ENCODE peak calls at places on chromosomes 5 and 9, in four cellular contexts. One of them, this sample, is unnamed.

GRCh38 chr5:86974910-86975309 is 292.8 kb upstream of the RASA1 start:
- DNase-seq in mesenchymal stem cell: peak; percentile 25
- DNase-seq in CD8-positive, alpha-beta memory T cell: no peak
- DNase-seq in gastrocnemius medialis: no peak
- DNase-seq in this sample: no peak

GRCh38 chr5:36688722-36689121 is 82.3 kb downstream of the SLC1A3 start:
- DNase-seq in mesenchymal stem cell: peak; percentile 12
- DNase-seq in CD8-positive, alpha-beta memory T cell: no peak
- DNase-seq in gastrocnemius medialis: no peak
- DNase-seq in this sample: no peak

GRCh38 chr5:6829150-6829784 is 116.0 kb downstream of the TENT4A start:
- DNase-seq in mesenchymal stem cell: no peak
- DNase-seq in CD8-positive, alpha-beta memory T cell: no peak
- DNase-seq in gastrocnemius medialis: no peak
- DNase-seq in this sample: no peak

GRCh38 chr9:13388157-13388556 is 108.7 kb upstream of the MPDZ start:
- DNase-seq in mesenchymal stem cell: peak; percentile 35
- DNase-seq in CD8-positive, alpha-beta memory T cell: no peak
- DNase-seq in gastrocnemius medialis: peak; percentile 14
- DNase-seq in this sample: no peak

GRCh38 chr5:107543868-107544267 is 126.9 kb downstream of the EFNA5 start:
- DNase-seq in mesenchymal stem cell: no peak
- DNase-seq in CD8-positive, alpha-beta memory T cell: no peak
- DNase-seq in gastrocnemius medialis: no peak
- DNase-seq in this sample: no peak

GRCh38 chr5:135978212-135978631 is 23.4 kb upstream of the LECT2 start:
- DNase-seq in mesenchymal stem cell: no peak
- DNase-seq in CD8-positive, alpha-beta memory T cell: no peak
- DNase-seq in gastrocnemius medialis: no peak
- DNase-seq in this sample: no peak

GRCh38 chr9:35423499-35423898 is 66.4 kb upstream of the RUSC2 start:
- DNase-seq in mesenchymal stem cell: no peak
- DNase-seq in CD8-positive, alpha-beta memory T cell: no peak
- DNase-seq in gastrocnemius medialis: no peak
- DNase-seq in this sample: no peak

GRCh38 chr5:58259685-58260152 is 200.2 kb downstream of the PLK2 start:
- DNase-seq in mesenchymal stem cell: peak; percentile 91
- DNase-seq in CD8-positive, alpha-beta memory T cell: no peak
- DNase-seq in gastrocnemius medialis: no peak
- DNase-seq in this sample: no peak

GRCh38 chr9:124270504-124271335 is 13.0 kb downstream of the NEK6 start:
- DNase-seq in mesenchymal stem cell: no peak
- DNase-seq in CD8-positive, alpha-beta memory T cell: no peak
- DNase-seq in gastrocnemius medialis: no peak
- DNase-seq in this sample: peak; percentile 82

GRCh38 chr5:120413706-120414105 is 50.4 kb upstream of the PRR16 start:
- DNase-seq in mesenchymal stem cell: no peak
- DNase-seq in CD8-positive, alpha-beta memory T cell: no peak
- DNase-seq in gastrocnemius medialis: no peak
- DNase-seq in this sample: no peak

GRCh38 chr5:146642410-146642809 is 126.4 kb upstream of the GPR151 start:
- DNase-seq in mesenchymal stem cell: no peak
- DNase-seq in CD8-positive, alpha-beta memory T cell: no peak
- DNase-seq in gastrocnemius medialis: no peak
- DNase-seq in this sample: no peak

GRCh38 chr5:66929995-66930394 is 266.6 kb downstream of the CD180 start:
- DNase-seq in mesenchymal stem cell: no peak
- DNase-seq in CD8-positive, alpha-beta memory T cell: no peak
- DNase-seq in gastrocnemius medialis: no peak
- DNase-seq in this sample: no peak

GRCh38 chr5:64273276-64273675 is 107.6 kb downstream of the RNF180 start:
- DNase-seq in mesenchymal stem cell: peak; percentile 9
- DNase-seq in CD8-positive, alpha-beta memory T cell: no peak
- DNase-seq in gastrocnemius medialis: no peak
- DNase-seq in this sample: no peak

GRCh38 chr5:60102961-60103683 is 209.6 kb upstream of the PDE4D start:
- DNase-seq in mesenchymal stem cell: peak; percentile 69
- DNase-seq in CD8-positive, alpha-beta memory T cell: no peak
- DNase-seq in gastrocnemius medialis: no peak
- DNase-seq in this sample: no peak

GRCh38 chr5:172713113-172713808 is 57.7 kb downstream of the DUSP1 start:
- DNase-seq in mesenchymal stem cell: peak; percentile 47
- DNase-seq in CD8-positive, alpha-beta memory T cell: peak; percentile 73
- DNase-seq in gastrocnemius medialis: no peak
- DNase-seq in this sample: peak; percentile 57

GRCh38 chr5:50580506-50580905 is 85.9 kb upstream of the PARP8 start:
- DNase-seq in mesenchymal stem cell: no peak
- DNase-seq in CD8-positive, alpha-beta memory T cell: no peak
- DNase-seq in gastrocnemius medialis: no peak
- DNase-seq in this sample: no peak

GRCh38 chr5:169581580-169582227 is 1.9 kb upstream of the SPDL1 start:
- DNase-seq in mesenchymal stem cell: peak; percentile 76
- DNase-seq in CD8-positive, alpha-beta memory T cell: peak; percentile 20
- DNase-seq in gastrocnemius medialis: no peak
- DNase-seq in this sample: peak; percentile 66

GRCh38 chr9:70389642-70390266 is 24.7 kb downstream of the KLF9 start:
- DNase-seq in mesenchymal stem cell: peak; percentile 59
- DNase-seq in CD8-positive, alpha-beta memory T cell: no peak
- DNase-seq in gastrocnemius medialis: no peak
- DNase-seq in this sample: no peak

GRCh38 chr9:35102465-35102768 is 514 bp downstream of the STOML2 start:
- DNase-seq in mesenchymal stem cell: peak; percentile 62
- DNase-seq in CD8-positive, alpha-beta memory T cell: no peak
- DNase-seq in gastrocnemius medialis: no peak
- DNase-seq in this sample: peak; percentile 24

GRCh38 chr5:1001406-1002270 is 7.0 kb upstream of the NKD2 start:
- DNase-seq in mesenchymal stem cell: no peak
- DNase-seq in CD8-positive, alpha-beta memory T cell: no peak
- DNase-seq in gastrocnemius medialis: no peak
- DNase-seq in this sample: no peak

GRCh38 chr5:132277971-132278964 is 15.9 kb upstream of the SLC22A4 start:
- DNase-seq in mesenchymal stem cell: no peak
- DNase-seq in CD8-positive, alpha-beta memory T cell: no peak
- DNase-seq in gastrocnemius medialis: no peak
- DNase-seq in this sample: peak; percentile 38

GRCh38 chr5:176922817-176923216 is 23.7 kb upstream of the HK3 start:
- DNase-seq in mesenchymal stem cell: no peak
- DNase-seq in CD8-positive, alpha-beta memory T cell: no peak
- DNase-seq in gastrocnemius medialis: no peak
- DNase-seq in this sample: no peak

GRCh38 chr5:150779397-150780179 is 1.0 kb downstream of the SMIM3 start:
- DNase-seq in mesenchymal stem cell: peak; percentile 41
- DNase-seq in CD8-positive, alpha-beta memory T cell: no peak
- DNase-seq in gastrocnemius medialis: no peak
- DNase-seq in this sample: peak; percentile 21

GRCh38 chr5:37900692-37901091 is 60.9 kb upstream of the GDNF start:
- DNase-seq in mesenchymal stem cell: peak; percentile 55
- DNase-seq in CD8-positive, alpha-beta memory T cell: no peak
- DNase-seq in gastrocnemius medialis: peak; percentile 37
- DNase-seq in this sample: peak; percentile 21

GRCh38 chr5:93010037-93010436 is 571.0 kb downstream of the NR2F1-AS1 start:
- DNase-seq in mesenchymal stem cell: no peak
- DNase-seq in CD8-positive, alpha-beta memory T cell: no peak
- DNase-seq in gastrocnemius medialis: no peak
- DNase-seq in this sample: no peak

GRCh38 chr9:8262625-8263622 is 463.3 kb upstream of the DMAC1 start:
- DNase-seq in mesenchymal stem cell: peak; percentile 0
- DNase-seq in CD8-positive, alpha-beta memory T cell: no peak
- DNase-seq in gastrocnemius medialis: no peak
- DNase-seq in this sample: no peak

GRCh38 chr5:140044041-140044440 is 942 bp upstream of the NRG2 start:
- DNase-seq in mesenchymal stem cell: no peak
- DNase-seq in CD8-positive, alpha-beta memory T cell: no peak
- DNase-seq in gastrocnemius medialis: no peak
- DNase-seq in this sample: no peak

GRCh38 chr5:168422431-168422830 is 63.8 kb upstream of the RARS1 start:
- DNase-seq in mesenchymal stem cell: no peak
- DNase-seq in CD8-positive, alpha-beta memory T cell: no peak
- DNase-seq in gastrocnemius medialis: no peak
- DNase-seq in this sample: no peak

GRCh38 chr9:133967024-133967741 is 24.9 kb downstream of the VAV2 start:
- DNase-seq in mesenchymal stem cell: peak; percentile 47
- DNase-seq in CD8-positive, alpha-beta memory T cell: no peak
- DNase-seq in gastrocnemius medialis: no peak
- DNase-seq in this sample: no peak

GRCh38 chr5:66157046-66157445 is 12.9 kb downstream of the SREK1 start:
- DNase-seq in mesenchymal stem cell: no peak
- DNase-seq in CD8-positive, alpha-beta memory T cell: no peak
- DNase-seq in gastrocnemius medialis: no peak
- DNase-seq in this sample: no peak

GRCh38 chr5:73296772-73297171 is 123.8 kb downstream of the TMEM174 start:
- DNase-seq in mesenchymal stem cell: peak; percentile 83
- DNase-seq in CD8-positive, alpha-beta memory T cell: no peak
- DNase-seq in gastrocnemius medialis: no peak
- DNase-seq in this sample: no peak

GRCh38 chr5:87137280-87137679 is 130.4 kb upstream of the RASA1 start:
- DNase-seq in mesenchymal stem cell: no peak
- DNase-seq in CD8-positive, alpha-beta memory T cell: no peak
- DNase-seq in gastrocnemius medialis: no peak
- DNase-seq in this sample: no peak

GRCh38 chr5:95935553-95936100 is 26.0 kb downstream of the ELL2 start:
- DNase-seq in mesenchymal stem cell: no peak
- DNase-seq in CD8-positive, alpha-beta memory T cell: no peak
- DNase-seq in gastrocnemius medialis: no peak
- DNase-seq in this sample: no peak
- H3K4me1 ChIP-seq in mesenchymal stem cell: peaks cover under 1% of the 10 kb centered on the region
- H3K4me1 ChIP-seq in CD8-positive, alpha-beta memory T cell: no peaks in the 10 kb centered on the region
- H3K4me1 ChIP-seq in gastrocnemius medialis: peaks cover 9% of the 10 kb centered on the region
- H3K4me1 ChIP-seq in this sample: no peaks in the 10 kb centered on the region

GRCh38 chr9:5982352-5982751 is 33.1 kb downstream of the RANBP6 start:
- DNase-seq in mesenchymal stem cell: no peak
- DNase-seq in CD8-positive, alpha-beta memory T cell: no peak
- DNase-seq in gastrocnemius medialis: no peak
- DNase-seq in this sample: no peak

GRCh38 chr9:5971740-5972139 is 43.7 kb downstream of the RANBP6 start:
- DNase-seq in mesenchymal stem cell: no peak
- DNase-seq in CD8-positive, alpha-beta memory T cell: no peak
- DNase-seq in gastrocnemius medialis: no peak
- DNase-seq in this sample: no peak

GRCh38 chr9:5978523-5978922 is 36.9 kb downstream of the RANBP6 start:
- DNase-seq in mesenchymal stem cell: no peak
- DNase-seq in CD8-positive, alpha-beta memory T cell: no peak
- DNase-seq in gastrocnemius medialis: no peak
- DNase-seq in this sample: no peak

DNA sequence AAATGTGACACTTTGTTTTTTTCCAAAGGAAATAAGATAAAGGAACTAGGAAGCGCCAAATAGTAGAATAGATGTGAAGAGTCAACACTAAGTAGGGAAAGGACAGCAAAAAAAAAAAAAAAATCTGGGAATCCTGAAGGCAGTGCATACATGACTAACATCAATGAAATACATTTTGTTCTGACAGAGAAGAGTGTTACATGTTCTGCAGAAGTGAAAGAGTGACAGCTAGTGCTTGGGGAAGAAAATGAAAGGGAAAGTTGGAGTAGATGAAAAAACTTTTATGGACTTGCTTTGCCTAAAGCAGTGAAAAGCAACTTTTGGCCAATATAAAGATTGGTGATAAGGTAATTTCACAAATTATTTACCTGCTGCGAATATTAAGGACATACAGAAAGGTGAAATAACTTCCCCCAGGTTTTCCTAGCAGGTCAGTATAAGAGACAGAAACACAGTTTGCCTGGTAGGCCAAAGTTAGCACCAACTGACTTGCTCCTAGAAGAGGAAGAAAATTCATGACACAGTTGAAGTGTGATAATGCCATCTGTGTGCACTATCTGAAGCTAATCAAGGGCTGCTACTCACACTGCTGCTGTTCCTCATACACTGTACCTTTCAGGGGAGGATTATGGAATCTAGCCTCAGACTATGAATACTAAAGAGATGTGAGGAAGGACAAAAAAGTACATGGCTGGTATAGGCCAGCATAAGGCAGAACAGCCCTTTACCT is 38.6 kb downstream of the RANBP6 start:
- DNase-seq in mesenchymal stem cell: peak; percentile 30
- DNase-seq in CD8-positive, alpha-beta memory T cell: no peak
- DNase-seq in gastrocnemius medialis: no peak
- DNase-seq in this sample: no peak
- H3K27ac ChIP-seq in mesenchymal stem cell: no peak overlapping the region
- H3K27ac ChIP-seq in CD8-positive, alpha-beta memory T cell: no peak overlapping the region
- H3K27ac ChIP-seq in gastrocnemius medialis: no peak overlapping the region
- H3K27ac ChIP-seq in this sample: peak overlapping the region; percentile 18

GRCh38 chr5:88892669-88893068 is 9.7 kb upstream of the MEF2C start:
- DNase-seq in mesenchymal stem cell: no peak
- DNase-seq in CD8-positive, alpha-beta memory T cell: no peak
- DNase-seq in gastrocnemius medialis: peak; percentile 30
- DNase-seq in this sample: no peak
- H3K4me1 ChIP-seq in mesenchymal stem cell: peaks cover 6% of the 10 kb centered on the region
- H3K4me1 ChIP-seq in CD8-positive, alpha-beta memory T cell: no peaks in the 10 kb centered on the region
- H3K4me1 ChIP-seq in gastrocnemius medialis: peaks cover 58% of the 10 kb centered on the region
- H3K4me1 ChIP-seq in this sample: no peaks in the 10 kb centered on the region

DNA sequence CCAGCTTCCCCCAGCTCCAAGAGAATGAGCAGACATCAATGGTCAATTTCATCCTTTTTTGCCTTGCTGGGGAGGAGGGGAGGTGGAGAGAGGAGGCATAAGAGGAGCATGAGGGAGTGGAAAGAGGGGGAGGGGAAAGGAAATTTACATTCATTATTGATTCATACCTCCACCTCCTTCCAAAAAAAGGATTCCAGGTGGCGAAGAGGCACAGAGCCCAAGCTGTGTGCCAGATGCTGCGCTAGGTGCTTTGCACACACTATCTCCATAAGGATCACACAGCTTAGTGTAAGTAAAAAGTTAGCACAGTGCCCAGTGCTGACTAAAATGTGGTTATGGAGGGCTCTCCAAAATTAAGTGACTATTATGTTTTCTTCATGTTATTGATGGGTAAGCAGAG is 11.0 kb downstream of the ASTN2 start:
- DNase-seq in mesenchymal stem cell: no peak
- DNase-seq in CD8-positive, alpha-beta memory T cell: no peak
- DNase-seq in gastrocnemius medialis: no peak
- DNase-seq in this sample: no peak
- H3K27ac ChIP-seq in mesenchymal stem cell: no peak overlapping the region
- H3K27ac ChIP-seq in CD8-positive, alpha-beta memory T cell: no peak overlapping the region
- H3K27ac ChIP-seq in gastrocnemius medialis: no peak overlapping the region
- H3K27ac ChIP-seq in this sample: no peak overlapping the region

DNA sequence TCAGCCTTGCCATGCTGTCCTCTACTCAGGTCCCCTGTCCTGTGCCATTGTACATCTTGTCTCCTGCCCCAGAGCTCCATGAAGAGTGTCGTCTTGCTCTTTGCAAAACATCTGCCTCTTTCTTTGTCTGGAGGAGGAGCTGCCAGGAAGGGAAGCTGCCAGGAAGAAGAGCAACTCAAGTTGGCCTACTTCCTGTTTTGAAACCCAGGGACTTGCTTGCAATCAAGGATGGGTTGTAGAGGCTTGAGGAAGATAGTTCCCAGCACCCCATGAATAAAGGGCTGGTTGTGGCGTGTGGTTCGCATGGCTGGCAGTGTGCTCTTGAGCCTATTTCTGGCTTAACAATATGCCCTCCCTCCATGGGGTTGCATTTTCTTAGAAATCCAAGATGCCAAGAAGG is 53.0 kb upstream of the CPEB4 start:
- DNase-seq in mesenchymal stem cell: no peak
- DNase-seq in CD8-positive, alpha-beta memory T cell: no peak
- DNase-seq in gastrocnemius medialis: no peak
- DNase-seq in this sample: no peak
- H3K4me1 ChIP-seq in mesenchymal stem cell: peaks cover 4% of the 10 kb centered on the region
- H3K4me1 ChIP-seq in CD8-positive, alpha-beta memory T cell: no peaks in the 10 kb centered on the region
- H3K4me1 ChIP-seq in gastrocnemius medialis: peaks cover 34% of the 10 kb centered on the region
- H3K4me1 ChIP-seq in this sample: no peaks in the 10 kb centered on the region

This sample was measured in transverse colon.